ENCODE peak calls at places on chromosome 18, in five cellular contexts. F is mesendoderm; C is CD8-positive, alpha-beta T cell; A is HCT116; T is CD4-positive, alpha-beta T cell. K is an unnamed sample.

GRCh38 chr18:57630759-57631660 is 9.4 kb upstream of the NARS1 start:
- DNase-seq in F (no peak), C (no peak), A (no peak), T (no peak), K (no peak)

GRCh38 chr18:63366270-63366990 is 576 bp downstream of the KDSR start:
- DNase-seq in F (peak; percentile 89), C (peak; percentile 69), A (peak; percentile 32), T (peak; percentile 62), K (no peak)

GRCh38 chr18:24014986-24015896 is 687 bp downstream of the TTC39C start:
- DNase-seq in F (peak; percentile 55), C (peak; percentile 53), A (no peak), T (peak; percentile 37), K (no peak)

GRCh38 chr18:61282926-61283325 is 50.3 kb upstream of the CDH20 start:
- DNase-seq in F (no peak), C (no peak), A (no peak), T (no peak), K (no peak)

GRCh38 chr18:313931-314330 is 46.1 kb upstream of the THOC1 start:
- DNase-seq in F (peak; percentile 90), C (no peak), A (no peak), T (no peak), K (no peak)

GRCh38 chr18:62437520-62438329 is 85.1 kb upstream of the ZCCHC2 start:
- DNase-seq in F (no peak), C (no peak), A (no peak), T (no peak), K (no peak)

GRCh38 chr18:63783394-63783793 is 8.2 kb downstream of the SERPINB7 start:
- DNase-seq in F (peak; percentile 55), C (no peak), A (peak; percentile 39), T (no peak), K (no peak)

GRCh38 chr18:80147037-80147417 is 38.0 kb downstream of the ADNP2 start:
- DNase-seq in F (no peak), C (no peak), A (no peak), T (no peak), K (no peak)

GRCh38 chr18:79465392-79465991 is 69.8 kb downstream of the NFATC1 start:
- DNase-seq in F (peak; percentile 60), C (no peak), A (no peak), T (no peak), K (no peak)

GRCh38 chr18:50578651-50579050 is 18.8 kb downstream of the MAPK4 start:
- DNase-seq in F (peak; percentile 52), C (no peak), A (peak; percentile 22), T (no peak), K (no peak)

GRCh38 chr18:35808796-35809195 is 163.7 kb upstream of the RMP24 start:
- DNase-seq in F (no peak), C (no peak), A (no peak), T (no peak), K (no peak)

GRCh38 chr18:295756-296155 is 27.9 kb upstream of the THOC1 start:
- DNase-seq in F (no peak), C (no peak), A (no peak), T (no peak), K (no peak)

GRCh38 chr18:52402814-52403213 is 62.8 kb downstream of the DCC start:
- DNase-seq in F (no peak), C (no peak), A (no peak), T (no peak), K (no peak)

GRCh38 chr18:21361297-21361880 is 119.4 kb downstream of the GREB1L start:
- DNase-seq in F (no peak), C (no peak), A (peak; percentile 31), T (no peak), K (no peak)

GRCh38 chr18:79529296-79529695 is 133.6 kb downstream of the NFATC1 start:
- DNase-seq in F (no peak), C (no peak), A (no peak), T (no peak), K (no peak)

GRCh38 chr18:72871091-72871490 is 3.3 kb upstream of the NETO1 start:
- DNase-seq in F (no peak), C (no peak), A (no peak), T (no peak), K (no peak)

GRCh38 chr18:34650121-34650545 is 60.0 kb upstream of the DTNA start:
- DNase-seq in F (no peak), C (no peak), A (no peak), T (no peak), K (peak; percentile 71)

GRCh38 chr18:49949991-49950395 is 136.7 kb upstream of the ACAA2 start:
- DNase-seq in F (no peak), C (no peak), A (no peak), T (peak; percentile 17), K (no peak)

GRCh38 chr18:61824733-61825363 is 68.0 kb downstream of the RNF152 start:
- DNase-seq in F (peak; percentile 40), C (no peak), A (no peak), T (no peak), K (no peak)

GRCh38 chr18:53567935-53568574 is 656.4 kb downstream of the MBD2 start:
- DNase-seq in F (peak; percentile 73), C (no peak), A (no peak), T (no peak), K (no peak)

GRCh38 chr18:36179562-36180334 is 7.5 kb upstream of the MOCOS start:
- DNase-seq in F (no peak), C (no peak), A (no peak), T (no peak), K (peak; percentile 78)

GRCh38 chr18:77063256-77063655 is 69.3 kb downstream of the MBP start:
- DNase-seq in F (no peak), C (peak; percentile 82), A (no peak), T (peak; percentile 74), K (no peak)

GRCh38 chr18:75290737-75291358 is 80.3 kb downstream of the TSHZ1 start:
- DNase-seq in F (no peak), C (no peak), A (no peak), T (no peak), K (no peak)

GRCh38 chr18:63040788-63041410 is 278.7 kb downstream of the BCL2 start:
- DNase-seq in F (no peak), C (no peak), A (no peak), T (no peak), K (no peak)

GRCh38 chr18:34787931-34788532 is 77.9 kb downstream of the DTNA start:
- DNase-seq in F (peak; percentile 70), C (peak; percentile 32), A (peak; percentile 59), T (no peak), K (no peak)

DNA sequence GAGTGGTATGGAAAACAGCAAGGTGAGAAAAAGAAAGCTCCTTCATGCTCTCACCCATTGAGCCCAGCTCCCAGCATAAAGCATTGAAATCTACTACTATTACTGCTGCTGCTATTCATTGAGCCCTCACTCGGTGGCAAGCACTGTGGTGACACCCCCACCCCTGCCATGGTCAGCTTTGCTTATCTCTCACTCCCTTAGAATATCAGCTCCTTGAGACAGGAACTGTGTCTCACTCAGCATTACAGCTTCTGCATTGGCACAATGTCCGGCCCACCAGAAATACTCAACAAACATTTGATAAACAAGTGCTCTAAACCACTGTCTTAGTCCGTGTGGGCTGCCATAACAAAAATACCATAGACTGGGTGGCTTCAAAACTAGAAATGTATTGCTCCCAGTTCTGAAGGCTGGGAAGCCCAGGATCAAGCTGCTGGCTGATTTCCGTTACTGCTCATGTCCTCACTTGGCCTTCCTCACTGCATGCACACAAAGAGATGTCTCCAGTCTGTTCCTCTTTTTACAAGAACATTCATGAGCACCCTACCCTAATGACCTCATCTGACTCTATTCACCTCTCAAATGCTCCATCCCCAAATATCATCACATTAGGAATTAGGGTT is 116.3 kb downstream of the ZBTB7C start:
- DNase-seq in F (no peak), C (no peak), A (no peak), T (no peak), K (no peak)
- H3K27ac ChIP-seq in F (no peak overlapping the region), C (no peak overlapping the region), A (no peak overlapping the region), T (no peak overlapping the region), K (no peak overlapping the region)

DNA sequence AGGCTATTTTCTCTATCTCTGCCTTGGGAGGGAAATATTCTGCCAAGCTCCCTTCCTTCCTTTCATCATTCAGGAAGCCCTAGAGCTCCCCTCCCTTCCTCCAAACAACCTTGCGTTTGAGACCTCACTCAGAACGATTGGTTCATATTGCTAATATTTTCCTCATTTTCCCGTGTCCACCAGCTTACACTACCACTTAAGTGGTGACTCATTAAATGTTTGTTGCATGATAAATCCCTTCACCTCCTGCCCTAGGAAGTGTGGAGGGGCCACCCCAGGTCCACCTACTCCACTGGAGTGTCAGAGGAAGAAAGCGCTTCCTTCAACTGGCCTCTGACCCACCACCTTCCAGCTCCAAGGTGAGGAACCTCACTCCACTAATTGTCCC is 2.3 kb upstream of the LPIN2 start:
- DNase-seq in F (peak; percentile 21), C (no peak), A (peak; percentile 61), T (no peak), K (peak; percentile 36)
- H3K27ac ChIP-seq in F (no peak overlapping the region), C (no peak overlapping the region), A (no peak overlapping the region), T (no peak overlapping the region), K (peak overlapping the region; percentile 22)

GRCh38 chr18:22961156-22961555 is 28.0 kb downstream of the RBBP8 start:
- DNase-seq in F (peak; percentile 56), C (no peak), A (no peak), T (no peak), K (no peak)
- H3K27ac ChIP-seq in F (no peak overlapping the region), C (no peak overlapping the region), A (no peak overlapping the region), T (no peak overlapping the region), K (no peak overlapping the region)

DNA sequence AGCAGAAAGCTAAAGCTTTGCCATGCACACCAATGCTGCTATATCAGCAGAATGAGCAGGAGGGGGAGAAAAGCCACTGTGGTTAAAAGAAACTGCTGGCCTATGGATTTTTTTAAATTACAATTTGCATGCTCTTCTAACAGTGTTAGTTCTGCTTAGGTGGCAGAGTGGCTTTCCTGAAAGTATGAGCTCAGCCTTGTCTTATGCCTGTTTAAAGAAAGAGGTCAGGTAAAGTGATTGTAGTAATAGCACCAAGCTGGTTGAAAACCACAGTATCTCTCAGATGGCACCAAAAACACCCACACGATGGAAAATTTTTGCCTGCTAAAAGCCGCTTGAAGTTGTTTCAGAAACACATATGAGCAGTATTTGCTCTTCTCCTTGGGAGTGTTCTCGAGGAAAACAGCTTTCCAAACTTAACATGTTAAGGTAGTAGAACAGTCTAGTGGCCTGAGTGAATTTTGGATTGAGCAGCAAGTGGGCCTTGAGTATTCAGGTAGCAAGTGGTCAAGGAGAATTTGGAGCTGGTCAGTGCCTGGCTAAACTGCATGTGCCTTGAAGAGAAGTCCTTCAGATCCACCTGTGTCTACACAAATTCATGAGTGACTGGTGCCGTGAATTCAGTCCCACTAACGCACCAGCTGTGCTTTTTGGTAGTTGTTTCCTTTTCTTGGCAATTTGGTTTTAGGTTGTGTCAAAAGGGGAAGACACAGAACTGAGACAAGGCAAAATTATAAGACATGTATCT is 19.6 kb upstream of the NDUFV2 start:
- DNase-seq in F (no peak), C (peak; percentile 46), A (no peak), T (peak; percentile 8), K (no peak)
- H3K27ac ChIP-seq in F (no peak overlapping the region), C (peak overlapping the region; percentile 28), A (no peak overlapping the region), T (peak overlapping the region; percentile 68), K (no peak overlapping the region)

GRCh38 chr18:74114206-74114605 is 33.4 kb downstream of the FBXO15 start:
- DNase-seq in F (no peak), C (no peak), A (no peak), T (no peak), K (no peak)
- H3K27ac ChIP-seq in F (no peak overlapping the region), C (no peak overlapping the region), A (no peak overlapping the region), T (no peak overlapping the region), K (no peak overlapping the region)

K was measured in AG04450.